ENCODE peak calls at places on chromosomes 6 and 20, in four cellular contexts. C is RWPE1; F is stimulated activated CD4-positive, alpha-beta T cell treated with anti-CD3 and anti-CD28 coated beads, Interleukin-12 subunit alpha, Interleukin-12 subunit beta, amount 100 ng/mL, for 4 hours; W is right lobe of liver. X is an unnamed sample.

GRCh38 chr6:105940990-105941389 is 145.1 kb upstream of the PRDM1 start:
- DNase-seq in C (no peak), F (no peak), W (no peak), X (no peak)

GRCh38 chr6:120938876-120939231 is 395.4 kb downstream of the TBC1D32 start:
- DNase-seq in C (no peak), F (no peak), W (no peak), X (no peak)

GRCh38 chr6:34145161-34146020 is 496 bp downstream of the GRM4 start:
- DNase-seq in C (peak), F (peak), W (no peak), X (peak)

GRCh38 chr6:139640453-139640852 is 266.0 kb upstream of the CITED2 start:
- DNase-seq in C (no peak), F (no peak), W (no peak), X (peak)

GRCh38 chr6:56450882-56451739 is 191.6 kb downstream of the DST start:
- DNase-seq in C (no peak), F (no peak), W (peak), X (no peak)

GRCh38 chr6:164826831-164827468 is 482.5 kb downstream of the C6orf118 start:
- DNase-seq in C (no peak), F (no peak), W (no peak), X (no peak)

GRCh38 chr20:62805365-62805710 is 703 bp downstream of the OGFR start:
- DNase-seq in C (no peak), F (no peak), W (no peak), X (no peak)

GRCh38 chr6:8180327-8181161 is 78.2 kb upstream of the EEF1E1 start:
- DNase-seq in C (peak), F (no peak), W (no peak), X (no peak)

GRCh38 chr6:105593805-105594231 is 190.9 kb upstream of the PREP start:
- DNase-seq in C (no peak), F (no peak), W (no peak), X (no peak)

X was measured in HL-60.